ENCODE peak calls at places on chromosome 18, in five cellular contexts. N is NT2/D1, A is uterus, C is colonic mucosa, E is heart left ventricle. J is an unnamed sample.

GRCh38 chr18:7876354-7876753 is 309.2 kb downstream of the PTPRM start:
- DNase-seq in A (no peak), N (no peak), C (no peak), E (no peak), J (no peak)

GRCh38 chr18:55384551-55385275 is 203.3 kb downstream of the TCF4 start:
- DNase-seq in E (no peak), C (peak; percentile 23), N (peak; percentile 18), A (no peak), J (no peak)

GRCh38 chr18:24543408-24544140 is 83.1 kb downstream of the HRH4 start:
- DNase-seq in A (no peak), E (no peak), C (no peak), N (no peak), J (no peak)

GRCh38 chr18:12657048-12657848 is 659 bp downstream of the SPIRE1 start:
- DNase-seq in C (no peak), E (peak; percentile 68), N (no peak), A (peak; percentile 44), J (no peak)

GRCh38 chr18:30970201-30970816 is 72.2 kb downstream of the DSC3 start:
- DNase-seq in C (no peak), E (no peak), A (no peak), N (no peak), J (no peak)

GRCh38 chr18:48354746-48355260 is 54.4 kb downstream of the ZBTB7C start:
- DNase-seq in A (no peak), E (no peak), C (no peak), N (no peak), J (no peak)

GRCh38 chr18:79379931-79380815 is 15.6 kb upstream of the NFATC1 start:
- DNase-seq in N (no peak), C (no peak), A (no peak), E (no peak), J (no peak)

GRCh38 chr18:23585007-23585871 is 1.1 kb downstream of the NPC1 start:
- DNase-seq in E (peak; percentile 51), A (no peak), N (no peak), C (peak; percentile 40), J (no peak)

GRCh38 chr18:34511435-34511834 is 198.7 kb upstream of the DTNA start:
- DNase-seq in N (no peak), C (no peak), A (no peak), E (no peak), J (no peak)

GRCh38 chr18:63736856-63737255 is 34.1 kb downstream of the SERPINB11 start:
- DNase-seq in A (no peak), C (no peak), E (no peak), N (no peak), J (no peak)

GRCh38 chr18:49564435-49564834 is 2.6 kb downstream of the LIPG start:
- DNase-seq in E (no peak), A (no peak), N (no peak), C (no peak), J (no peak)

GRCh38 chr18:67733094-67733493 is 216.6 kb upstream of the DSEL start:
- DNase-seq in N (no peak), A (no peak), C (no peak), E (no peak), J (no peak)

GRCh38 chr18:61893304-61893970 is 630 bp upstream of the RNF152 start:
- DNase-seq in A (peak; percentile 70), E (peak; percentile 62), C (peak; percentile 61), N (no peak), J (no peak)

GRCh38 chr18:12990128-12990485 is 1.1 kb upstream of the CEP192 start:
- DNase-seq in A (no peak), C (no peak), E (no peak), N (no peak), J (no peak)

GRCh38 chr18:77400561-77400960 is 150.9 kb downstream of the GALR1 start:
- DNase-seq in N (no peak), A (no peak), C (no peak), E (no peak), J (no peak)

GRCh38 chr18:47150029-47150823 is at the start of gene HDHD2:
- DNase-seq in A (peak; percentile 84), E (peak; percentile 90), C (peak; percentile 87), N (peak; percentile 48), J (peak; percentile 80)

GRCh38 chr18:48834421-48835011 is 116.2 kb downstream of the SMAD7 start:
- DNase-seq in C (peak; percentile 59), E (peak; percentile 77), N (no peak), A (peak; percentile 68), J (peak; percentile 93)

GRCh38 chr18:56065101-56065500 is 477.1 kb upstream of the TCF4 start:
- DNase-seq in E (no peak), N (no peak), C (no peak), A (no peak), J (no peak)

GRCh38 chr18:62339106-62339988 is 14.2 kb downstream of the TNFRSF11A start:
- DNase-seq in C (peak; percentile 56), A (no peak), E (no peak), N (no peak), J (no peak)

GRCh38 chr18:49904871-49905555 is 91.7 kb upstream of the ACAA2 start:
- DNase-seq in C (no peak), A (no peak), E (no peak), N (no peak), J (no peak)

GRCh38 chr18:60537074-60537473 is 164.5 kb upstream of the MC4R start:
- DNase-seq in C (no peak), E (no peak), N (no peak), A (no peak), J (no peak)

GRCh38 chr18:79496978-79497637 is 101.4 kb downstream of the NFATC1 start:
- DNase-seq in A (peak; percentile 63), C (peak; percentile 41), E (peak; percentile 37), N (no peak), J (no peak)

GRCh38 chr18:10036479-10036878 is 122.7 kb downstream of the VAPA start:
- DNase-seq in A (peak; percentile 18), E (no peak), C (no peak), N (no peak), J (no peak)

GRCh38 chr18:55152801-55153200 is 193.5 kb upstream of the CCDC68 start:
- DNase-seq in E (no peak), A (no peak), C (no peak), N (no peak), J (no peak)

GRCh38 chr18:76449110-76449453 is 46.0 kb downstream of the ZNF516 start:
- DNase-seq in E (no peak), C (no peak), N (no peak), A (no peak), J (peak; percentile 56)

GRCh38 chr18:52236134-52236533 is 103.9 kb upstream of the DCC start:
- DNase-seq in A (no peak), E (no peak), N (no peak), C (no peak), J (no peak)

DNA sequence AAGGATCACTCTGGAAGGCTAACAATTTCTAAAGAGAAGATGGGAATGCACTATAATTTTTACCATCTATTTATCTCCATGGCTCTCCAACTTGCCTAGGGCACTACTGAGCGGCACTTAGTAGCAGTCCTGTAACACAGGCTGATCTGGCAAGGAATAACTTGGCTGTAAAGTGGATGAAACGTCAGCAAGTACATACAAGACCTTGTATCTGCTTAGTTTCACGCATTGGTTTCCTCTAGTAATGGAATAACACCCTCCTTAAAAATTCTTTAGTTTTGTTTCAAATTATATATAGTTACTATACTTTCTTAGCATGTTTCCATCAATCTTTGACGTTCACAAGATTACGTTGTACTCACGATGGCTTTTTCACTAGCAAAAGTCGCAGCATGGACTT is 56.9 kb downstream of the RTTN start:
- DNase-seq in A (no peak), N (no peak), C (no peak), E (no peak), J (no peak)
- H3K36me3 ChIP-seq in A (peaks cover 2% of the 10 kb centered on the region), N (peaks cover 18% of the 10 kb centered on the region), C (peaks cover 11% of the 10 kb centered on the region), E (peaks cover 56% of the 10 kb centered on the region), J (peaks cover 23% of the 10 kb centered on the region)

GRCh38 chr18:51163543-51163942 is 33.9 kb downstream of the MEX3C start:
- DNase-seq in E (no peak), N (no peak), C (no peak), A (no peak), J (no peak)
- H3K4me1 ChIP-seq in E (no peaks in the 10 kb centered on the region), N (peaks cover 4% of the 10 kb centered on the region), C (no peaks in the 10 kb centered on the region), A (no peaks in the 10 kb centered on the region), J (no peaks in the 10 kb centered on the region)

GRCh38 chr18:22175326-22175725 is 5.9 kb downstream of the GATA6 start:
- DNase-seq in E (no peak), A (no peak), N (no peak), C (peak; percentile 17), J (no peak)
- H3K4me3 ChIP-seq in E (peak overlapping the region; percentile 83), A (peak overlapping the region; percentile 96), N (no peak overlapping the region), C (peak overlapping the region; percentile 2), J (peak overlapping the region; percentile 95)

DNA sequence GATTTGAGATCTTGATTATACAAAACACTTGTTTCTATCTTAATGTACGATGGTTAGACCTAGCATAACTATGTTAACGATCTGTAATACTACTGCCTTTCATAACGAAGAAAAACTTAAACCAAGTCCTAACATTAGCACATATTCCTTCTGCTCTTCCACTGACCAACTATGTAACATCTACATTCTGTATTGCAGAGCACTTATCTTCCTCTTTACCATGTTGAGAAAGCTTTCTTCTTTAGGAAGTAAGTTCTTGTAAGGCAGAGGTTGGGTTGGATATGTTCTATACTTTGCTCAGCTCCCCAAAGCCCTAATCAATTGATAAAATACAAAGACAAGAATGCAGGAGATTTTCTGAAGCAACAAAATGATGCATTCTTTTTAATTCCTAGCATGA is 7.8 kb upstream of the ZNF407 start:
- DNase-seq in N (no peak), A (no peak), C (no peak), E (no peak), J (no peak)
- H3K36me3 ChIP-seq in N (peaks cover 10% of the 10 kb centered on the region), A (no peaks in the 10 kb centered on the region), C (no peaks in the 10 kb centered on the region), E (peaks cover 20% of the 10 kb centered on the region), J (peaks cover 7% of the 10 kb centered on the region)